ENCODE peak calls at places on chromosome 11, in six cellular contexts. H, Y, M, B, K and U are unnamed samples.

GRCh38 chr11:21866781-21867180 is 326.1 kb upstream of the ANO5 start:
- DNase-seq in Y (no peak), H (no peak), K (no peak), B (no peak), M (no peak), U (no peak)

GRCh38 chr11:82682003-82682751 is 51.5 kb downstream of the FAM181B start:
- DNase-seq in H (no peak), K (peak; percentile 83), M (no peak), Y (peak; percentile 17), B (peak; percentile 28), U (peak; percentile 72)

GRCh38 chr11:67440229-67441081 is 2.8 kb downstream of the CORO1B start:
- DNase-seq in M (no peak), Y (no peak), K (no peak), H (no peak), B (no peak), U (peak; percentile 27)

GRCh38 chr11:13261600-13262061 is 16.0 kb upstream of the BMAL1 start:
- DNase-seq in Y (no peak), H (no peak), B (no peak), M (no peak), K (no peak), U (no peak)

GRCh38 chr11:112024178-112024777 is 930 bp upstream of the DLAT start:
- DNase-seq in H (no peak), K (peak; percentile 32), M (no peak), B (peak; percentile 51), Y (no peak), U (peak; percentile 76)

GRCh38 chr11:47981667-47982404 is 1.5 kb downstream of the PTPRJ start:
- DNase-seq in Y (no peak), B (peak; percentile 45), M (no peak), H (no peak), K (no peak), U (peak; percentile 41)

GRCh38 chr11:67365756-67366384 is 7.5 kb downstream of the CLCF1 start:
- DNase-seq in K (no peak), M (no peak), B (no peak), H (no peak), Y (no peak), U (no peak)

GRCh38 chr11:69657911-69658605 is 17.1 kb downstream of the LTO1 start:
- DNase-seq in M (no peak), Y (no peak), B (no peak), H (no peak), K (no peak), U (no peak)

GRCh38 chr11:26134481-26135355 is 197.2 kb upstream of the ANO3 start:
- DNase-seq in K (peak; percentile 62), H (no peak), B (peak; percentile 5), M (no peak), Y (no peak), U (peak; percentile 72)